ENCODE peak calls at places on chromosomes 5 and 9, in nine cellular contexts. L is fibroblast of mammary gland, V is heart right ventricle, A is GM20000, S is OCI-LY7, Y is transverse colon, B is lower leg skin, K is GM12865, P is Calu3. W is an unnamed sample.

GRCh38 chr9:89538874-89539273 is 41.0 kb upstream of the SEMA4D start:
- DNase-seq in L (no peak), V (no peak), A (no peak), S (no peak), Y (no peak), B (no peak), K (no peak), P (no peak), W (no peak)

GRCh38 chr5:34570721-34571379 is 85.3 kb upstream of the RAI14 start:
- DNase-seq in L (peak), V (no peak), A (no peak), S (no peak), Y (no peak), B (no peak), K (no peak), P (no peak), W (no peak)

GRCh38 chr9:128201441-128202369 is 1.5 kb upstream of the DNM1 start:
- DNase-seq in L (peak), V (no peak), A (no peak), S (no peak), Y (no peak), B (no peak), K (no peak), P (no peak), W (no peak)

GRCh38 chr5:172745836-172746235 is 25.2 kb downstream of the DUSP1 start:
- DNase-seq in L (no peak), V (no peak), A (no peak), S (no peak), Y (no peak), B (no peak), K (no peak), P (no peak), W (no peak)

GRCh38 chr9:8717146-8717545 is 917.6 kb upstream of the DMAC1 start:
- DNase-seq in L (peak), V (no peak), A (no peak), S (no peak), Y (no peak), B (no peak), K (no peak), P (no peak), W (no peak)

GRCh38 chr9:134503301-134504105 is 138.1 kb upstream of the COL5A1 start:
- DNase-seq in L (no peak), V (no peak), A (no peak), S (no peak), Y (peak), B (peak), K (no peak), P (no peak), W (peak)

GRCh38 chr5:173201636-173202265 is 33.3 kb downstream of the NKX2-5 start:
- DNase-seq in L (peak), V (no peak), A (no peak), S (no peak), Y (no peak), B (no peak), K (no peak), P (no peak), W (no peak)

GRCh38 chr5:159061186-159061796 is 38.4 kb downstream of the EBF1 start:
- DNase-seq in L (peak), V (peak), A (no peak), S (no peak), Y (no peak), B (peak), K (no peak), P (no peak), W (no peak)

GRCh38 chr9:115042781-115043509 is 75.0 kb downstream of the TNC start:
- DNase-seq in L (no peak), V (no peak), A (peak), S (no peak), Y (no peak), B (no peak), K (peak), P (no peak), W (no peak)

GRCh38 chr9:101485873-101486692 is 47.6 kb upstream of the RNF20 start:
- DNase-seq in L (peak), V (peak), A (no peak), S (no peak), Y (peak), B (peak), K (no peak), P (peak), W (no peak)

GRCh38 chr5:80926536-80926935 is 33.6 kb upstream of the RASGRF2 start:
- DNase-seq in L (no peak), V (no peak), A (no peak), S (no peak), Y (no peak), B (no peak), K (no peak), P (no peak), W (no peak)

GRCh38 chr5:170269579-170269978 is 28.0 kb downstream of the LCP2 start:
- DNase-seq in L (no peak), V (no peak), A (no peak), S (no peak), Y (no peak), B (no peak), K (no peak), P (no peak), W (no peak)

GRCh38 chr5:176596689-176597416 is 13.1 kb downstream of the GPRIN1 start:
- DNase-seq in L (peak), V (no peak), A (peak), S (peak), Y (peak), B (no peak), K (peak), P (peak), W (peak)

GRCh38 chr5:82347213-82347947 is 69.2 kb upstream of the RPS23 start:
- DNase-seq in L (peak), V (no peak), A (no peak), S (no peak), Y (no peak), B (peak), K (no peak), P (no peak), W (no peak)

GRCh38 chr9:135340143-135340655 is 139.4 kb upstream of the PPP1R26 start:
- DNase-seq in L (no peak), V (no peak), A (no peak), S (no peak), Y (no peak), B (peak), K (no peak), P (no peak), W (no peak)

GRCh38 chr5:74613283-74613682 is 27.2 kb downstream of the ENC1 start:
- DNase-seq in L (no peak), V (no peak), A (no peak), S (no peak), Y (no peak), B (no peak), K (no peak), P (no peak), W (no peak)

GRCh38 chr9:77927265-77927664 is 104.3 kb downstream of the GNAQ start:
- DNase-seq in L (peak), V (no peak), A (no peak), S (no peak), Y (no peak), B (no peak), K (no peak), P (no peak), W (no peak)

GRCh38 chr9:119283118-119283794 is 86.0 kb downstream of the BRINP1 start:
- DNase-seq in L (peak), V (no peak), A (no peak), S (no peak), Y (no peak), B (no peak), K (no peak), P (no peak), W (no peak)

GRCh38 chr5:108141676-108142075 is 240.2 kb downstream of the FBXL17 start:
- DNase-seq in L (no peak), V (no peak), A (peak), S (no peak), Y (no peak), B (no peak), K (peak), P (no peak), W (no peak)

GRCh38 chr5:102971693-102972293 is 148.1 kb downstream of the GIN1 start:
- DNase-seq in L (peak), V (no peak), A (peak), S (peak), Y (no peak), B (no peak), K (peak), P (no peak), W (no peak)

GRCh38 chr5:171429543-171429910 is 10.1 kb downstream of the FGF18 start:
- DNase-seq in L (no peak), V (no peak), A (no peak), S (no peak), Y (no peak), B (peak), K (no peak), P (no peak), W (peak)

GRCh38 chr9:102237520-102237919 is 499.1 kb upstream of the GRIN3A start:
- DNase-seq in L (no peak), V (no peak), A (no peak), S (no peak), Y (no peak), B (no peak), K (peak), P (no peak), W (no peak)

GRCh38 chr9:34546102-34546833 is 23.5 kb upstream of the ENHO start:
- DNase-seq in L (no peak), V (no peak), A (no peak), S (no peak), Y (no peak), B (peak), K (no peak), P (no peak), W (no peak)

GRCh38 chr9:133704711-133705181 is 33.4 kb downstream of the SARDH start:
- DNase-seq in L (no peak), V (no peak), A (no peak), S (peak), Y (no peak), B (no peak), K (no peak), P (no peak), W (no peak)

GRCh38 chr9:108885643-108886348 is 23.7 kb downstream of the ACTL7A start:
- DNase-seq in L (peak), V (peak), A (peak), S (peak), Y (peak), B (no peak), K (peak), P (peak), W (no peak)

GRCh38 chr9:37596504-37596903 is 4.1 kb upstream of the TOMM5 start:
- DNase-seq in L (no peak), V (no peak), A (no peak), S (no peak), Y (no peak), B (no peak), K (no peak), P (no peak), W (no peak)

DNA sequence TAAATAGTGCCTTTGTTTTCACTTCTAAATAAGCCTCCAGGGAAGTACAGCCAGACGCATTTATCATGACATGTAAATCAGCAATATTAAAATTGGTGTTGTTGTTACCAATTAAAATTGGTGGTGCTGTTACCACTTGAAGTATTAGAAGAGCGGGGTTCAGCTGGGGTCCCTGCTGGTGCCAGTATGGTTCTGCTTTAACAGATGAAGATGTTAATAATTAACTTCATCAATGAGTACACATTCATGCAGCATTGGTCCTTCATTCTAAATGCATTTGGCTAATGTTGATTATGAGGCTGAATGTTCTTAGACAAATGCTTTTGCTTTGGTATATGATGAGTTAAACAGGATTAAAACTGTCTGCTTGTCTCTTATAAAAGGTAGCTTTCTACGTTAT is 67.6 kb upstream of the TMC1 start:
- DNase-seq in L (no peak), V (no peak), A (no peak), S (no peak), Y (no peak), B (no peak), K (no peak), P (no peak), W (no peak)
- TF ChIP-seq CTCF in L (no peak), V (no peak), A (no peak), S (no peak), Y (no peak), B (no peak), K (no peak), P (no peak), W (no peak)

GRCh38 chr5:134070979-134071849 is 43.3 kb upstream of the TCF7 start:
- DNase-seq in L (no peak), V (no peak), A (peak), S (no peak), Y (peak), B (no peak), K (peak), P (peak), W (peak)
- TF ChIP-seq CTCF in L (no peak), V (no peak), A (no peak), S (no peak), Y (no peak), B (no peak), K (no peak), P (no peak), W (no peak)

GRCh38 chr9:32704343-32704742 is 68.9 kb upstream of the TAF1L start:
- DNase-seq in L (no peak), V (no peak), A (no peak), S (no peak), Y (no peak), B (no peak), K (no peak), P (no peak), W (no peak)

GRCh38 chr9:32705059-32705458 is 69.6 kb upstream of the TAF1L start:
- DNase-seq in L (peak), V (no peak), A (no peak), S (no peak), Y (no peak), B (no peak), K (no peak), P (peak), W (no peak)

GRCh38 chr9:32701321-32702022 is 66.0 kb upstream of the TAF1L start:
- DNase-seq in L (peak), V (no peak), A (no peak), S (no peak), Y (no peak), B (no peak), K (no peak), P (no peak), W (no peak)

GRCh38 chr9:32706004-32706749 is 70.7 kb upstream of the TAF1L start:
- DNase-seq in L (peak), V (no peak), A (no peak), S (no peak), Y (no peak), B (no peak), K (no peak), P (no peak), W (no peak)

DNA sequence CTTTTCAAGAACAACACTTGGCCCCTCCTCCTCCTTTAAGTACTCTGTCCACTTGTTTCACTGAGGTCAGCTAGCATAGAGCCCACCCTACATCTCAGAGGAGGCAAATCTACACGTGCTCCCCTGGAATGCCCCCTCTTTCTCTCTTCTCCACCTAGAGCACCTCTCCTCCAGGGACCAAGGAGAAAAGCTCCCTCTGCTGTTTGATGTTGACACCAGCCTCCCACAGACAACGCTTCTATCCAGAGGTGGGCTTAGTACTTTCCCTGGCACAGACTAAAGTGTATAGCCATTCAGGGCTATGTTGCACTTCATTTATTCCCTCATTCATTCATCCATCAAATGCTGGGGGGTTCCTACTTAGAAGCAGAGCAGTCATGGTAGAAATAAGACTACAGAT is 68.2 kb upstream of the TAF1L start:
- DNase-seq in L (no peak), V (no peak), A (no peak), S (peak), Y (no peak), B (no peak), K (peak), P (no peak), W (no peak)
- TF ChIP-seq CTCF in L (peak), V (no peak), A (no peak), S (peak), Y (no peak), B (no peak), K (peak), P (no peak), W (no peak)

GRCh38 chr5:111857633-111858032 is 100.6 kb upstream of the NREP start:
- DNase-seq in L (peak), V (no peak), A (no peak), S (no peak), Y (no peak), B (no peak), K (no peak), P (no peak), W (no peak)
- TF ChIP-seq CTCF in L (peak), V (no peak), A (no peak), S (no peak), Y (no peak), B (no peak), K (no peak), P (no peak), W (no peak)